ENCODE peak calls at places on chromosome 15, in nine cellular contexts. C, T, P, G, L, K, Y, J and U are unnamed samples.

GRCh38 chr15:78933187-78934062 is 11.4 kb downstream of the CTSH start:
- DNase-seq in C (no peak), T (no peak), P (no peak), G (no peak), L (no peak), K (no peak), Y (no peak), J (no peak), U (no peak)

GRCh38 chr15:68821190-68821897 is 649 bp upstream of the ANP32A start:
- DNase-seq in C (no peak), T (no peak), P (no peak), G (no peak), L (no peak), K (no peak), Y (no peak), J (peak), U (no peak)

GRCh38 chr15:92625297-92625980 is 30.1 kb downstream of the FAM174B start:
- DNase-seq in C (no peak), T (no peak), P (no peak), G (no peak), L (no peak), K (no peak), Y (no peak), J (peak), U (no peak)

GRCh38 chr15:35055416-35056105 is 29.5 kb downstream of the NANOGP8 start:
- DNase-seq in C (no peak), T (no peak), P (no peak), G (peak), L (no peak), K (no peak), Y (no peak), J (no peak), U (no peak)

GRCh38 chr15:99154271-99154670 is 49.4 kb downstream of the SYNM start:
- DNase-seq in C (no peak), T (no peak), P (no peak), G (no peak), L (no peak), K (no peak), Y (no peak), J (no peak), U (no peak)

GRCh38 chr15:52334491-52335160 is 39.0 kb upstream of the MYO5C start:
- DNase-seq in C (no peak), T (no peak), P (no peak), G (no peak), L (no peak), K (no peak), Y (no peak), J (no peak), U (no peak)

GRCh38 chr15:74790080-74790916 is 8.4 kb downstream of the CSK start:
- DNase-seq in C (peak), T (peak), P (no peak), G (peak), L (peak), K (no peak), Y (peak), J (peak), U (no peak)

GRCh38 chr15:25883860-25884259 is 20.7 kb upstream of the ATP10A start:
- DNase-seq in C (no peak), T (no peak), P (no peak), G (peak), L (peak), K (no peak), Y (no peak), J (peak), U (no peak)

GRCh38 chr15:78055923-78056713 is 21.4 kb downstream of the TBC1D2B start:
- DNase-seq in C (peak), T (no peak), P (no peak), G (peak), L (no peak), K (no peak), Y (no peak), J (peak), U (peak)

GRCh38 chr15:39270221-39270835 is 310.6 kb upstream of the THBS1 start:
- DNase-seq in C (no peak), T (no peak), P (no peak), G (no peak), L (no peak), K (no peak), Y (no peak), J (peak), U (no peak)